ENCODE peak calls at places on chromosome 6, in four cellular contexts. A, D, M and C are unnamed samples.

GRCh38 chr6:110816677-110817076 is 1.4 kb upstream of the CDK19 start:
- DNase-seq in D (peak; percentile 2), M (no peak), A (no peak), C (no peak)

GRCh38 chr6:41641352-41641925 is 3.2 kb downstream of the MDFI start:
- DNase-seq in D (no peak), A (no peak), M (no peak), C (no peak)

GRCh38 chr6:44514576-44515193 is 127.2 kb downstream of the CDC5L start:
- DNase-seq in D (no peak), M (no peak), A (no peak), C (no peak)

GRCh38 chr6:100230976-100231316 is 233.8 kb downstream of the SIM1 start:
- DNase-seq in M (no peak), D (no peak), A (no peak), C (no peak)

GRCh38 chr6:147699637-147700036 is 191.1 kb downstream of the SAMD5 start:
- DNase-seq in D (no peak), A (peak; percentile 8), M (no peak), C (no peak)

GRCh38 chr6:12162203-12162602 is 128.0 kb upstream of the EDN1 start:
- DNase-seq in A (no peak), M (no peak), D (no peak), C (no peak)

GRCh38 chr6:29980501-29980900 is 38.2 kb downstream of the HLA-A start:
- DNase-seq in M (no peak), D (no peak), A (no peak), C (no peak)

GRCh38 chr6:18990313-18990978 is 603.3 kb downstream of the RNF144B start:
- DNase-seq in D (no peak), A (peak; percentile 34), M (peak; percentile 34), C (peak; percentile 95)

GRCh38 chr6:89369009-89369408 is 16.5 kb upstream of the UBE2J1 start:
- DNase-seq in M (no peak), A (no peak), D (no peak), C (no peak)

GRCh38 chr6:84052204-84052882 is 18.8 kb downstream of the MRAP2 start:
- DNase-seq in D (no peak), M (no peak), A (no peak), C (peak; percentile 88)

GRCh38 chr6:3501826-3502505 is 45.1 kb upstream of the SLC22A23 start:
- DNase-seq in A (no peak), M (no peak), D (no peak), C (no peak)

GRCh38 chr6:2166717-2167116 is 78.7 kb downstream of the GMDS start:
- DNase-seq in A (no peak), M (no peak), D (no peak), C (no peak)

GRCh38 chr6:166313255-166314070 is 5.3 kb upstream of the PRR18 start:
- DNase-seq in M (no peak), A (peak; percentile 23), D (no peak), C (peak; percentile 31)

GRCh38 chr6:55239099-55239498 is 64.8 kb downstream of the HCRTR2 start:
- DNase-seq in A (no peak), M (no peak), D (no peak), C (no peak)

GRCh38 chr6:105995403-105995699 is 90.8 kb upstream of the PRDM1 start:
- DNase-seq in A (no peak), M (no peak), D (no peak), C (peak; percentile 46)

GRCh38 chr6:39952170-39952569 is 17.9 kb upstream of the MOCS1 start:
- DNase-seq in A (no peak), D (no peak), M (no peak), C (no peak)

GRCh38 chr6:89986650-89987074 is 92.4 kb downstream of the GJA10 start:
- DNase-seq in M (no peak), A (no peak), D (no peak), C (no peak)

GRCh38 chr6:14711056-14711703 is 534.7 kb upstream of the JARID2 start:
- DNase-seq in A (peak; percentile 43), D (peak; percentile 56), M (peak; percentile 63), C (no peak)

GRCh38 chr6:41714556-41715273 is 20.7 kb downstream of the TFEB start:
- DNase-seq in D (no peak), M (no peak), A (no peak), C (no peak)

GRCh38 chr6:22583927-22584326 is 14.6 kb downstream of the HDGFL1 start:
- DNase-seq in A (no peak), D (no peak), M (no peak), C (no peak)

GRCh38 chr6:139148557-139149220 is 13.8 kb downstream of the HECA start:
- DNase-seq in M (no peak), A (no peak), D (no peak), C (no peak)

GRCh38 chr6:64224819-64225218 is 589.2 kb downstream of the PHF3 start:
- DNase-seq in M (no peak), A (no peak), D (no peak), C (no peak)

GRCh38 chr6:6915813-6916547 is 191.8 kb upstream of the RREB1 start:
- DNase-seq in D (no peak), M (no peak), A (no peak), C (no peak)

GRCh38 chr6:147849401-147849800 is 340.9 kb downstream of the SAMD5 start:
- DNase-seq in D (no peak), M (no peak), A (no peak), C (no peak)

GRCh38 chr6:82362868-82363267 is 749 bp upstream of the TPBG start:
- DNase-seq in A (no peak), D (no peak), M (no peak), C (no peak)